ENCODE peak calls at places on chromosome 9, in nine cellular contexts. Y is osteocyte; J is HTR-8/SVneo; O is NCI-H2081; P is GM13977; E is caudate nucleus; U is fibroblast of the conjunctiva; W is effector CD4-positive, alpha-beta T cell; C is activated gamma-delta T cell treated with Interleukin-2 at 50 U/mL for 16 hours. B is an unnamed sample.

GRCh38 chr9:105205787-105206511 is 38.5 kb upstream of the SLC44A1 start:
- DNase-seq in Y (no peak), J (no peak), O (no peak), P (no peak), E (no peak), U (peak), W (no peak), C (no peak), B (no peak)

GRCh38 chr9:88085481-88085880 is 52.8 kb downstream of the SPATA31C2 start:
- DNase-seq in Y (no peak), J (no peak), O (no peak), P (no peak), E (no peak), U (no peak), W (no peak), C (no peak), B (no peak)

GRCh38 chr9:114027159-114027895 is 50.8 kb downstream of the AMBP start:
- DNase-seq in Y (peak), J (no peak), O (no peak), P (no peak), E (no peak), U (no peak), W (no peak), C (no peak), B (no peak)

GRCh38 chr9:93117924-93118862 is 15.9 kb downstream of the NINJ1 start:
- DNase-seq in Y (no peak), J (no peak), O (no peak), P (no peak), E (no peak), U (no peak), W (no peak), C (no peak), B (no peak)

GRCh38 chr9:88198346-88198807 is 60.1 kb upstream of the SPATA31C2 start:
- DNase-seq in Y (no peak), J (peak), O (no peak), P (no peak), E (no peak), U (no peak), W (no peak), C (no peak), B (no peak)

GRCh38 chr9:98995059-98995665 is 51.5 kb downstream of the COL15A1 start:
- DNase-seq in Y (peak), J (no peak), O (no peak), P (no peak), E (no peak), U (peak), W (no peak), C (no peak), B (no peak)

GRCh38 chr9:22124263-22125011 is 115.3 kb upstream of the CDKN2B start:
- DNase-seq in Y (no peak), J (peak), O (no peak), P (no peak), E (no peak), U (no peak), W (no peak), C (no peak), B (no peak)

GRCh38 chr9:75892168-75892901 is 1.9 kb downstream of the PCSK5 start:
- DNase-seq in Y (no peak), J (no peak), O (no peak), P (peak), E (peak), U (no peak), W (no peak), C (no peak), B (no peak)

GRCh38 chr9:21080793-21081192 is 3.1 kb upstream of the IFNB1 start:
- DNase-seq in Y (no peak), J (no peak), O (no peak), P (no peak), E (no peak), U (no peak), W (no peak), C (no peak), B (no peak)

GRCh38 chr9:13076616-13077015 is 202.9 kb downstream of the MPDZ start:
- DNase-seq in Y (no peak), J (no peak), O (no peak), P (no peak), E (no peak), U (no peak), W (no peak), C (no peak), B (no peak)

GRCh38 chr9:129981180-129981907 is 61.6 kb downstream of the FNBP1 start:
- DNase-seq in Y (no peak), J (no peak), O (no peak), P (no peak), E (peak), U (no peak), W (no peak), C (no peak), B (no peak)

GRCh38 chr9:34658461-34658860 is 4.0 kb downstream of the CCL27 start:
- DNase-seq in Y (no peak), J (no peak), O (no peak), P (no peak), E (no peak), U (no peak), W (no peak), C (no peak), B (no peak)

GRCh38 chr9:113614843-113615648 is 151.5 kb downstream of the RGS3 start:
- DNase-seq in Y (no peak), J (no peak), O (no peak), P (no peak), E (no peak), U (peak), W (no peak), C (no peak), B (no peak)

GRCh38 chr9:126117631-126118030 is 209.0 kb upstream of the MVB12B start:
- DNase-seq in Y (peak), J (no peak), O (no peak), P (no peak), E (no peak), U (no peak), W (no peak), C (no peak), B (no peak)

GRCh38 chr9:137912671-137913070 is 35.1 kb downstream of the CACNA1B start:
- DNase-seq in Y (no peak), J (no peak), O (no peak), P (no peak), E (no peak), U (no peak), W (no peak), C (no peak), B (no peak)

GRCh38 chr9:113603773-113604172 is 140.2 kb downstream of the RGS3 start:
- DNase-seq in Y (no peak), J (no peak), O (no peak), P (no peak), E (no peak), U (no peak), W (no peak), C (no peak), B (no peak)

GRCh38 chr9:133739408-133740280 is 1.5 kb upstream of the SARDH start:
- DNase-seq in Y (peak), J (no peak), O (no peak), P (no peak), E (no peak), U (no peak), W (no peak), C (no peak), B (no peak)

GRCh38 chr9:130343445-130343918 is 77.9 kb downstream of the HMCN2 start:
- DNase-seq in Y (no peak), J (no peak), O (no peak), P (peak), E (peak), U (no peak), W (peak), C (peak), B (no peak)

GRCh38 chr9:132849168-132849831 is 28.8 kb downstream of the AK8 start:
- DNase-seq in Y (no peak), J (no peak), O (no peak), P (no peak), E (no peak), U (no peak), W (no peak), C (no peak), B (no peak)

GRCh38 chr9:37300620-37301368 is 121.7 kb upstream of the GRHPR start:
- DNase-seq in Y (no peak), J (no peak), O (no peak), P (no peak), E (no peak), U (no peak), W (no peak), C (no peak), B (no peak)

GRCh38 chr9:114099523-114100270 is 605 bp upstream of the KIF12 start:
- DNase-seq in Y (no peak), J (no peak), O (no peak), P (no peak), E (no peak), U (no peak), W (no peak), C (no peak), B (no peak)

GRCh38 chr9:94031380-94031779 is 52.9 kb upstream of the PTPDC1 start:
- DNase-seq in Y (no peak), J (no peak), O (no peak), P (no peak), E (no peak), U (no peak), W (no peak), C (no peak), B (no peak)

GRCh38 chr9:36748322-36748899 is 175.7 kb downstream of the MELK start:
- DNase-seq in Y (peak), J (peak), O (no peak), P (peak), E (no peak), U (peak), W (no peak), C (no peak), B (no peak)

GRCh38 chr9:109886617-109887016 is 106.6 kb downstream of the PALM2AKAP2 start:
- DNase-seq in Y (no peak), J (no peak), O (no peak), P (no peak), E (no peak), U (no peak), W (no peak), C (no peak), B (no peak)

B was measured in CD8-positive, alpha-beta T cell.